ENCODE peak calls at places on chromosome 20, in five cellular contexts. J, I, H, D and X are unnamed samples.

GRCh38 chr20:23456416-23456815 is 3.7 kb upstream of the CST11 start:
- DNase-seq in J (no peak), I (no peak), H (no peak), D (no peak), X (no peak)

GRCh38 chr20:34676642-34677373 is at the start of gene PIGU:
- DNase-seq in I (peak), D (peak), H (peak), J (peak), X (peak)

GRCh38 chr20:34274694-34275093 is 28.5 kb downstream of the AHCY start:
- DNase-seq in J (no peak), D (no peak), H (no peak), I (no peak), X (no peak)

GRCh38 chr20:50389437-50389807 is 120.8 kb upstream of the PTPN1 start:
- DNase-seq in H (no peak), I (no peak), J (no peak), D (no peak), X (no peak)

GRCh38 chr20:50372770-50373088 is 137.5 kb upstream of the PTPN1 start:
- DNase-seq in H (no peak), I (peak), J (peak), D (peak), X (no peak)

GRCh38 chr20:54257090-54257816 is 49.4 kb downstream of the PFDN4 start:
- DNase-seq in H (peak), I (no peak), D (peak), J (peak), X (peak)

GRCh38 chr20:37413354-37413753 is 67.4 kb downstream of the SRC start:
- DNase-seq in D (no peak), J (no peak), H (no peak), I (no peak), X (no peak)

GRCh38 chr20:38915355-38915754 is 10.9 kb upstream of the FAM83D start:
- DNase-seq in J (no peak), D (no peak), I (no peak), H (no peak), X (no peak)

GRCh38 chr20:11832397-11832796 is 85.3 kb upstream of the BTBD3 start:
- DNase-seq in D (no peak), J (no peak), H (no peak), I (no peak), X (no peak)

GRCh38 chr20:52269327-52269726 is 77.7 kb upstream of the ZFP64 start:
- DNase-seq in D (no peak), J (no peak), H (peak), I (no peak), X (peak)

GRCh38 chr20:45974896-45975565 is 3.0 kb upstream of the ZNF335 start:
- DNase-seq in I (no peak), D (no peak), H (no peak), J (peak), X (peak)

GRCh38 chr20:55800501-55800900 is 204.8 kb downstream of the CBLN4 start:
- DNase-seq in D (no peak), I (no peak), H (no peak), J (no peak), X (no peak)

GRCh38 chr20:39885975-39886649 is 802.9 kb downstream of the MAFB start:
- DNase-seq in D (peak), J (peak), H (peak), I (peak), X (peak)

GRCh38 chr20:6381887-6382286 is 259.1 kb upstream of the FERMT1 start:
- DNase-seq in D (peak), H (peak), I (peak), J (peak), X (peak)

GRCh38 chr20:49431345-49431744 is 51.1 kb downstream of the KCNB1 start:
- DNase-seq in J (no peak), D (peak), H (no peak), I (no peak), X (peak)

GRCh38 chr20:14445902-14446301 is 108.5 kb upstream of the FLRT3 start:
- DNase-seq in H (no peak), D (peak), I (no peak), J (peak), X (peak)

GRCh38 chr20:46126440-46127056 is 8.4 kb downstream of the CD40 start:
- DNase-seq in I (no peak), H (no peak), D (no peak), J (peak), X (no peak)

GRCh38 chr20:47236639-47236900 is 119.9 kb downstream of the ZMYND8 start:
- DNase-seq in H (no peak), D (no peak), J (no peak), I (no peak), X (no peak)

DNA sequence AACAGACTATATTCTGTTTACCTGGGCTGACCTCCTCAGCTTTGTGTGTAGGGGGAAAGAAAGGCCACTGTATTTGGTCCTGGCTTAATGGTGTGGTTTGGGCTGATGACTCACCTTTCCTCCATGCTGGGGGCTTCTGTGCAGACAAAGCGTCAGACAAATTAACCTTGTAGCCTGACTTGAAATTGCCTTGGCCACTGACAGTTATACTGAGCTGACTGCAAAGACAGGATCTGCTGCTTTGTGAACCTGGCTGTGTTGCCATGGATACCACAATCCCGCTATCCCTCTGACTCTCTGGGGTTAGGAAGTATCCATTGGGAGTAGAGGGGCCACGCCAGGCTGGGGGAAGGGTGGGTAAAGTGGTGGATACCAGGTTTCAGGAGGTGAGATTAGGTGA is 243.8 kb upstream of the CHD6 start:
- DNase-seq in D (no peak), J (no peak), H (no peak), I (no peak), X (no peak)
- H3K27ac ChIP-seq in D (no peak), J (no peak), H (no peak), I (no peak), X (no peak)

GRCh38 chr20:13017235-13017634 is 8.5 kb downstream of the SPTLC3 start:
- DNase-seq in H (peak), J (no peak), D (peak), I (no peak), X (peak)
- H2AFZ ChIP-seq in H (no peak), J (no peak), D (no peak), I (no peak), X (no peak)

GRCh38 chr20:63829943-63830820 is 882 bp downstream of the ZBTB46 start:
- DNase-seq in D (peak), J (no peak), H (peak), I (peak), X (peak)
- TF ChIP-seq EZH2 in D (no peak), J (no peak), H (no peak), I (peak), X (peak)

GRCh38 chr20:4719190-4719589 is 2.5 kb upstream of the PRND start:
- DNase-seq in I (no peak), D (no peak), H (no peak), J (no peak), X (no peak)

GRCh38 chr20:4720977-4721349 is 746 bp upstream of the PRND start:
- DNase-seq in H (no peak), D (no peak), I (no peak), J (no peak), X (no peak)

GRCh38 chr20:4721719-4722118 is at the start of gene PRND:
- DNase-seq in H (no peak), D (no peak), I (no peak), J (no peak), X (no peak)

GRCh38 chr20:4722571-4722970 is 862 bp downstream of the PRND start:
- DNase-seq in I (no peak), J (no peak), H (no peak), D (no peak), X (no peak)

GRCh38 chr20:4720121-4720976 is 1.4 kb upstream of the PRND start:
- DNase-seq in J (peak), I (peak), D (peak), H (peak), X (peak)
- H3K27ac ChIP-seq in J (no peak), I (no peak), D (no peak), H (no peak), X (peak)

DNA sequence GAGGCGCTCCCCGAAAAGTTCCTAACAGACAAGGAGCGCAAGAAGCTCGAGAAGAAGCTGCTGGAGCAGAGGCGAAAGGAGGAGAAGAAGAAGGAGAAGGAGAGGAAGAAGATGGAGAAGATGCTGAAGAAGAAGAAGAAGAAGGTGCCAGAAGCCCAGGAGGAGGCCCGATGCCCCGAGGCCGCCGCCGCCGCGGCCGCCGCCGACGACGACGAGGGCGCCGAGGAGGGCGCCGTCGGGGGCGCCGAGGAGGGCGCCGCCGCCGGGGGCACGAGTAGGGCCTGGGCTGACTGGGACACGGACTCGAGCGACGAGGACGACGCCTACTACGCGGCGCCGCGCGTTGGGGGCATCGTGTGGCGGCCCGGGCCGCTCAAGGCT is 37.5 kb downstream of the GNAS start:
- DNase-seq in I (no peak), D (peak), J (no peak), H (no peak), X (no peak)
- H2AFZ ChIP-seq in I (peak), D (peak), J (peak), H (peak), X (peak)

GRCh38 chr20:21521596-21522478 is 8.0 kb upstream of the NKX2-2 start:
- DNase-seq in J (no peak), I (no peak), D (no peak), H (no peak), X (no peak)
- TF ChIP-seq EZH2 in J (peak), I (peak), D (peak), H (peak), X (no peak)